ENCODE peak calls at places on chromosome 9, in six cellular contexts. One of them, this sample, is unnamed.

GRCh38 chr9:89797970-89798369 is 193.2 kb downstream of the GADD45G start:
- DNase-seq in colonic mucosa: no peak
- DNase-seq in activated naive CD4-positive, alpha-beta T cell treated with anti-CD3 and anti-CD28 coated beads for 36 hours: no peak
- DNase-seq in activated CD4-positive, alpha-beta T cell treated with anti-CD3 and anti-CD28 coated beads, Interleukin-2, amount 50 U/mL, for 1 hour: no peak
- DNase-seq in T-helper 17 cell: no peak
- DNase-seq in T-helper 1 cell: no peak
- DNase-seq in this sample: no peak

GRCh38 chr9:99050292-99050911 is 54.5 kb upstream of the TGFBR1 start:
- DNase-seq in colonic mucosa: no peak
- DNase-seq in activated naive CD4-positive, alpha-beta T cell treated with anti-CD3 and anti-CD28 coated beads for 36 hours: no peak
- DNase-seq in activated CD4-positive, alpha-beta T cell treated with anti-CD3 and anti-CD28 coated beads, Interleukin-2, amount 50 U/mL, for 1 hour: no peak
- DNase-seq in T-helper 17 cell: no peak
- DNase-seq in T-helper 1 cell: no peak
- DNase-seq in this sample: no peak

GRCh38 chr9:77927265-77927664 is 104.3 kb downstream of the GNAQ start:
- DNase-seq in colonic mucosa: no peak
- DNase-seq in activated naive CD4-positive, alpha-beta T cell treated with anti-CD3 and anti-CD28 coated beads for 36 hours: no peak
- DNase-seq in activated CD4-positive, alpha-beta T cell treated with anti-CD3 and anti-CD28 coated beads, Interleukin-2, amount 50 U/mL, for 1 hour: no peak
- DNase-seq in T-helper 17 cell: no peak
- DNase-seq in T-helper 1 cell: no peak
- DNase-seq in this sample: no peak

GRCh38 chr9:87872079-87872624 is 10.5 kb upstream of the SPATA31E1 start:
- DNase-seq in colonic mucosa: no peak
- DNase-seq in activated naive CD4-positive, alpha-beta T cell treated with anti-CD3 and anti-CD28 coated beads for 36 hours: no peak
- DNase-seq in activated CD4-positive, alpha-beta T cell treated with anti-CD3 and anti-CD28 coated beads, Interleukin-2, amount 50 U/mL, for 1 hour: no peak
- DNase-seq in T-helper 17 cell: no peak
- DNase-seq in T-helper 1 cell: no peak
- DNase-seq in this sample: peak

GRCh38 chr9:88087906-88088305 is 50.4 kb downstream of the SPATA31C2 start:
- DNase-seq in colonic mucosa: no peak
- DNase-seq in activated naive CD4-positive, alpha-beta T cell treated with anti-CD3 and anti-CD28 coated beads for 36 hours: no peak
- DNase-seq in activated CD4-positive, alpha-beta T cell treated with anti-CD3 and anti-CD28 coated beads, Interleukin-2, amount 50 U/mL, for 1 hour: no peak
- DNase-seq in T-helper 17 cell: no peak
- DNase-seq in T-helper 1 cell: no peak
- DNase-seq in this sample: no peak

GRCh38 chr9:98780059-98780749 is 16.2 kb downstream of the ANKS6 start:
- DNase-seq in colonic mucosa: peak
- DNase-seq in activated naive CD4-positive, alpha-beta T cell treated with anti-CD3 and anti-CD28 coated beads for 36 hours: no peak
- DNase-seq in activated CD4-positive, alpha-beta T cell treated with anti-CD3 and anti-CD28 coated beads, Interleukin-2, amount 50 U/mL, for 1 hour: no peak
- DNase-seq in T-helper 17 cell: no peak
- DNase-seq in T-helper 1 cell: no peak
- DNase-seq in this sample: no peak

GRCh38 chr9:112700080-112700479 is 17.8 kb downstream of the INIP start:
- DNase-seq in colonic mucosa: no peak
- DNase-seq in activated naive CD4-positive, alpha-beta T cell treated with anti-CD3 and anti-CD28 coated beads for 36 hours: no peak
- DNase-seq in activated CD4-positive, alpha-beta T cell treated with anti-CD3 and anti-CD28 coated beads, Interleukin-2, amount 50 U/mL, for 1 hour: no peak
- DNase-seq in T-helper 17 cell: no peak
- DNase-seq in T-helper 1 cell: no peak
- DNase-seq in this sample: no peak

GRCh38 chr9:2116073-2116472 is 100.9 kb downstream of the SMARCA2 start:
- DNase-seq in colonic mucosa: no peak
- DNase-seq in activated naive CD4-positive, alpha-beta T cell treated with anti-CD3 and anti-CD28 coated beads for 36 hours: peak
- DNase-seq in activated CD4-positive, alpha-beta T cell treated with anti-CD3 and anti-CD28 coated beads, Interleukin-2, amount 50 U/mL, for 1 hour: no peak
- DNase-seq in T-helper 17 cell: no peak
- DNase-seq in T-helper 1 cell: no peak
- DNase-seq in this sample: no peak

GRCh38 chr9:135010921-135011320 is 76.5 kb upstream of the OLFM1 start:
- DNase-seq in colonic mucosa: no peak
- DNase-seq in activated naive CD4-positive, alpha-beta T cell treated with anti-CD3 and anti-CD28 coated beads for 36 hours: no peak
- DNase-seq in activated CD4-positive, alpha-beta T cell treated with anti-CD3 and anti-CD28 coated beads, Interleukin-2, amount 50 U/mL, for 1 hour: no peak
- DNase-seq in T-helper 17 cell: no peak
- DNase-seq in T-helper 1 cell: no peak
- DNase-seq in this sample: no peak

GRCh38 chr9:95808001-95808400 is 67.5 kb upstream of the ERCC6L2 start:
- DNase-seq in colonic mucosa: no peak
- DNase-seq in activated naive CD4-positive, alpha-beta T cell treated with anti-CD3 and anti-CD28 coated beads for 36 hours: no peak
- DNase-seq in activated CD4-positive, alpha-beta T cell treated with anti-CD3 and anti-CD28 coated beads, Interleukin-2, amount 50 U/mL, for 1 hour: no peak
- DNase-seq in T-helper 17 cell: no peak
- DNase-seq in T-helper 1 cell: no peak
- DNase-seq in this sample: no peak

GRCh38 chr9:37333288-37333687 is 89.2 kb upstream of the GRHPR start:
- DNase-seq in colonic mucosa: no peak
- DNase-seq in activated naive CD4-positive, alpha-beta T cell treated with anti-CD3 and anti-CD28 coated beads for 36 hours: no peak
- DNase-seq in activated CD4-positive, alpha-beta T cell treated with anti-CD3 and anti-CD28 coated beads, Interleukin-2, amount 50 U/mL, for 1 hour: no peak
- DNase-seq in T-helper 17 cell: no peak
- DNase-seq in T-helper 1 cell: no peak
- DNase-seq in this sample: no peak

GRCh38 chr9:116569111-116569510 is 118.0 kb upstream of the TRIM32 start:
- DNase-seq in colonic mucosa: no peak
- DNase-seq in activated naive CD4-positive, alpha-beta T cell treated with anti-CD3 and anti-CD28 coated beads for 36 hours: no peak
- DNase-seq in activated CD4-positive, alpha-beta T cell treated with anti-CD3 and anti-CD28 coated beads, Interleukin-2, amount 50 U/mL, for 1 hour: no peak
- DNase-seq in T-helper 17 cell: no peak
- DNase-seq in T-helper 1 cell: no peak
- DNase-seq in this sample: no peak

GRCh38 chr9:115998661-115999060 is 154.9 kb upstream of the PAPPA start:
- DNase-seq in colonic mucosa: no peak
- DNase-seq in activated naive CD4-positive, alpha-beta T cell treated with anti-CD3 and anti-CD28 coated beads for 36 hours: no peak
- DNase-seq in activated CD4-positive, alpha-beta T cell treated with anti-CD3 and anti-CD28 coated beads, Interleukin-2, amount 50 U/mL, for 1 hour: no peak
- DNase-seq in T-helper 17 cell: no peak
- DNase-seq in T-helper 1 cell: no peak
- DNase-seq in this sample: no peak

GRCh38 chr9:114318416-114318815 is 4.5 kb upstream of the ORM1 start:
- DNase-seq in colonic mucosa: peak
- DNase-seq in activated naive CD4-positive, alpha-beta T cell treated with anti-CD3 and anti-CD28 coated beads for 36 hours: no peak
- DNase-seq in activated CD4-positive, alpha-beta T cell treated with anti-CD3 and anti-CD28 coated beads, Interleukin-2, amount 50 U/mL, for 1 hour: no peak
- DNase-seq in T-helper 17 cell: no peak
- DNase-seq in T-helper 1 cell: no peak
- DNase-seq in this sample: no peak

GRCh38 chr9:125260564-125260963 is 1.1 kb upstream of the GAPVD1 start:
- DNase-seq in colonic mucosa: no peak
- DNase-seq in activated naive CD4-positive, alpha-beta T cell treated with anti-CD3 and anti-CD28 coated beads for 36 hours: no peak
- DNase-seq in activated CD4-positive, alpha-beta T cell treated with anti-CD3 and anti-CD28 coated beads, Interleukin-2, amount 50 U/mL, for 1 hour: no peak
- DNase-seq in T-helper 17 cell: no peak
- DNase-seq in T-helper 1 cell: no peak
- DNase-seq in this sample: peak

GRCh38 chr9:27395484-27395921 is 98.6 kb upstream of the EQTN start:
- DNase-seq in colonic mucosa: no peak
- DNase-seq in activated naive CD4-positive, alpha-beta T cell treated with anti-CD3 and anti-CD28 coated beads for 36 hours: no peak
- DNase-seq in activated CD4-positive, alpha-beta T cell treated with anti-CD3 and anti-CD28 coated beads, Interleukin-2, amount 50 U/mL, for 1 hour: no peak
- DNase-seq in T-helper 17 cell: no peak
- DNase-seq in T-helper 1 cell: no peak
- DNase-seq in this sample: no peak

GRCh38 chr9:79023134-79023577 is 548.6 kb upstream of the TLE4 start:
- DNase-seq in colonic mucosa: no peak
- DNase-seq in activated naive CD4-positive, alpha-beta T cell treated with anti-CD3 and anti-CD28 coated beads for 36 hours: no peak
- DNase-seq in activated CD4-positive, alpha-beta T cell treated with anti-CD3 and anti-CD28 coated beads, Interleukin-2, amount 50 U/mL, for 1 hour: no peak
- DNase-seq in T-helper 17 cell: no peak
- DNase-seq in T-helper 1 cell: no peak
- DNase-seq in this sample: no peak

GRCh38 chr9:131337131-131337848 is 47.8 kb downstream of the PLPP7 start:
- DNase-seq in colonic mucosa: no peak
- DNase-seq in activated naive CD4-positive, alpha-beta T cell treated with anti-CD3 and anti-CD28 coated beads for 36 hours: no peak
- DNase-seq in activated CD4-positive, alpha-beta T cell treated with anti-CD3 and anti-CD28 coated beads, Interleukin-2, amount 50 U/mL, for 1 hour: no peak
- DNase-seq in T-helper 17 cell: no peak
- DNase-seq in T-helper 1 cell: no peak
- DNase-seq in this sample: no peak

GRCh38 chr9:70258692-70259511 is at the start of gene SMC5:
- DNase-seq in colonic mucosa: peak
- DNase-seq in activated naive CD4-positive, alpha-beta T cell treated with anti-CD3 and anti-CD28 coated beads for 36 hours: peak
- DNase-seq in activated CD4-positive, alpha-beta T cell treated with anti-CD3 and anti-CD28 coated beads, Interleukin-2, amount 50 U/mL, for 1 hour: peak
- DNase-seq in T-helper 17 cell: peak
- DNase-seq in T-helper 1 cell: peak
- DNase-seq in this sample: peak

GRCh38 chr9:37212435-37212834 is 92.1 kb downstream of the ZCCHC7 start:
- DNase-seq in colonic mucosa: no peak
- DNase-seq in activated naive CD4-positive, alpha-beta T cell treated with anti-CD3 and anti-CD28 coated beads for 36 hours: no peak
- DNase-seq in activated CD4-positive, alpha-beta T cell treated with anti-CD3 and anti-CD28 coated beads, Interleukin-2, amount 50 U/mL, for 1 hour: no peak
- DNase-seq in T-helper 17 cell: no peak
- DNase-seq in T-helper 1 cell: no peak
- DNase-seq in this sample: no peak

GRCh38 chr9:69809304-69809863 is 11.2 kb upstream of the CFAP95 start:
- DNase-seq in colonic mucosa: no peak
- DNase-seq in activated naive CD4-positive, alpha-beta T cell treated with anti-CD3 and anti-CD28 coated beads for 36 hours: peak
- DNase-seq in activated CD4-positive, alpha-beta T cell treated with anti-CD3 and anti-CD28 coated beads, Interleukin-2, amount 50 U/mL, for 1 hour: no peak
- DNase-seq in T-helper 17 cell: no peak
- DNase-seq in T-helper 1 cell: no peak
- DNase-seq in this sample: no peak

GRCh38 chr9:113155911-113156559 is 5.2 kb downstream of the SLC31A2 start:
- DNase-seq in colonic mucosa: no peak
- DNase-seq in activated naive CD4-positive, alpha-beta T cell treated with anti-CD3 and anti-CD28 coated beads for 36 hours: peak
- DNase-seq in activated CD4-positive, alpha-beta T cell treated with anti-CD3 and anti-CD28 coated beads, Interleukin-2, amount 50 U/mL, for 1 hour: no peak
- DNase-seq in T-helper 17 cell: no peak
- DNase-seq in T-helper 1 cell: no peak
- DNase-seq in this sample: no peak